ENCODE peak calls at places on chromosomes 16 and 17, in nine cellular contexts. P is ureter; C is Calu3; D is amniotic stem cell; Q is mesothelial cell of epicardium; X is stimulated activated CD4-positive, alpha-beta T cell treated with anti-CD3 and anti-CD28 coated beads, Interleukin-2, amount 100 ng/mL, for 48 hours; M is foreskin keratinocyte; R is CD4-positive, alpha-beta T cell; N is kidney epithelial cell. F is an unnamed sample.

GRCh38 chr16:56637814-56638750 is at the start of gene MT1A:
- DNase-seq in M (no peak), R (no peak), C (peak; percentile 50), N (no peak), Q (no peak), D (no peak), X (no peak), P (peak; percentile 83), F (no peak)

GRCh38 chr16:71840052-71840451 is 5.7 kb upstream of the ATXN1L start:
- DNase-seq in P (no peak), X (no peak), Q (no peak), C (no peak), N (no peak), D (no peak), M (no peak), R (no peak), F (no peak)

GRCh38 chr16:89248196-89249005 is 30.9 kb downstream of the ZNF778 start:
- DNase-seq in P (no peak), C (no peak), D (no peak), N (no peak), Q (no peak), R (no peak), X (no peak), M (no peak), F (no peak)

GRCh38 chr16:7055443-7055842 is 277.2 kb upstream of the RBFOX1 start:
- DNase-seq in Q (no peak), D (no peak), P (no peak), X (no peak), M (no peak), R (no peak), C (no peak), N (no peak), F (no peak)

GRCh38 chr16:85583491-85584181 is 29.5 kb upstream of the GSE1 start:
- DNase-seq in P (no peak), D (no peak), Q (no peak), R (no peak), X (no peak), C (no peak), N (no peak), M (no peak), F (no peak)

GRCh38 chr17:48503747-48504146 is 27.1 kb downstream of the HOXB1 start:
- DNase-seq in P (no peak), Q (no peak), M (no peak), D (no peak), X (no peak), N (no peak), R (no peak), C (no peak), F (no peak)

GRCh38 chr16:55035037-55035436 is 104.4 kb downstream of the IRX5 start:
- DNase-seq in Q (no peak), P (no peak), M (peak; percentile 13), D (peak; percentile 10), N (no peak), R (no peak), C (peak; percentile 34), X (peak; percentile 29), F (no peak)

GRCh38 chr16:15798671-15799070 is 58.2 kb downstream of the MYH11 start:
- DNase-seq in N (no peak), Q (no peak), M (no peak), C (no peak), P (no peak), X (no peak), R (no peak), D (no peak), F (no peak)

GRCh38 chr17:42857389-42857788 is 6.4 kb downstream of the AOC3 start:
- DNase-seq in C (no peak), N (no peak), D (no peak), X (no peak), P (no peak), R (no peak), M (no peak), Q (no peak), F (no peak)

GRCh38 chr17:7408341-7408740 is 696 bp downstream of the NLGN2 start:
- DNase-seq in M (no peak), N (no peak), D (no peak), X (no peak), Q (no peak), C (no peak), R (no peak), P (no peak), F (no peak)